ENCODE peak calls at places on chromosomes 12 and 14, in four cellular contexts. I is psoas muscle, K is hepatocyte, G is gastrocnemius medialis. J is an unnamed sample.

GRCh38 chr14:86882818-86883217 is 1110.2 kb downstream of the GALC start:
- DNase-seq in I (no peak), K (no peak), G (no peak), J (no peak)

GRCh38 chr14:68630081-68630571 is 162.7 kb downstream of the ZFP36L1 start:
- DNase-seq in I (no peak), K (no peak), G (no peak), J (no peak)

GRCh38 chr12:22856120-22856699 is 231.2 kb downstream of the ETNK1 start:
- DNase-seq in I (no peak), K (peak; percentile 28), G (no peak), J (no peak)

GRCh38 chr12:131551675-131552074 is 159.2 kb upstream of the SFSWAP start:
- DNase-seq in I (no peak), K (no peak), G (no peak), J (no peak)

GRCh38 chr14:83463500-83464098 is 1929.9 kb upstream of the SEL1L start:
- DNase-seq in I (no peak), K (peak; percentile 78), G (no peak), J (no peak)

GRCh38 chr12:105036937-105037649 is 47.2 kb downstream of the ALDH1L2 start:
- DNase-seq in I (no peak), K (no peak), G (no peak), J (no peak)

GRCh38 chr12:2154050-2154449 is 101.3 kb downstream of the CACNA1C start:
- DNase-seq in I (no peak), K (no peak), G (no peak), J (no peak)

GRCh38 chr12:102197789-102198188 is at the start of gene PMCH:
- DNase-seq in I (no peak), K (no peak), G (no peak), J (no peak)

GRCh38 chr14:57412341-57412740 is 22.0 kb downstream of the NAA30 start:
- DNase-seq in I (no peak), K (no peak), G (no peak), J (no peak)

GRCh38 chr14:64715628-64716412 is 11.6 kb downstream of the PLEKHG3 start:
- DNase-seq in I (no peak), K (no peak), G (no peak), J (peak; percentile 76)

GRCh38 chr14:63343878-63344277 is 25.1 kb upstream of the GPHB5 start:
- DNase-seq in I (no peak), K (no peak), G (no peak), J (no peak)

GRCh38 chr12:92566448-92567040 is 136.2 kb upstream of the PLEKHG7 start:
- DNase-seq in I (no peak), K (no peak), G (no peak), J (no peak)

GRCh38 chr12:116248930-116249329 is 28.6 kb downstream of the MED13L start:
- DNase-seq in I (no peak), K (no peak), G (no peak), J (no peak)

GRCh38 chr12:26723379-26724308 is 109.3 kb downstream of the ITPR2 start:
- DNase-seq in I (no peak), K (no peak), G (no peak), J (peak; percentile 56)

GRCh38 chr12:83841620-83842019 is 1071.0 kb downstream of the SLC6A15 start:
- DNase-seq in I (no peak), K (no peak), G (no peak), J (no peak)

GRCh38 chr12:1443421-1444141 is 150.8 kb downstream of the FBXL14 start:
- DNase-seq in I (no peak), K (no peak), G (no peak), J (no peak)

GRCh38 chr12:50050410-50051280 is 6.8 kb upstream of the ASIC1 start:
- DNase-seq in I (peak; percentile 85), K (peak; percentile 76), G (peak; percentile 57), J (peak; percentile 83)

GRCh38 chr12:22518067-22518719 is 26.1 kb downstream of the C2CD5 start:
- DNase-seq in I (no peak), K (no peak), G (no peak), J (no peak)

GRCh38 chr14:52776816-52777215 is 14.6 kb downstream of the GNPNAT1 start:
- DNase-seq in I (no peak), K (no peak), G (no peak), J (no peak)

GRCh38 chr12:51823875-51824565 is 24.5 kb downstream of the FIGNL2 start:
- DNase-seq in I (no peak), K (peak; percentile 82), G (no peak), J (no peak)

GRCh38 chr12:21471294-21471693 is 30.1 kb downstream of the RECQL start:
- DNase-seq in I (no peak), K (no peak), G (no peak), J (no peak)

GRCh38 chr12:95546491-95546813 is 4.8 kb downstream of the USP44 start:
- DNase-seq in I (no peak), K (no peak), G (no peak), J (no peak)

GRCh38 chr14:60183724-60184596 is 18.8 kb upstream of the DHRS7 start:
- DNase-seq in I (no peak), K (peak; percentile 84), G (no peak), J (no peak)

GRCh38 chr12:126506426-126507182 is 1441.4 kb downstream of the AACS start:
- DNase-seq in I (no peak), K (no peak), G (no peak), J (no peak)

GRCh38 chr14:50816419-50817047 is 14.4 kb downstream of the NIN start:
- DNase-seq in I (no peak), K (no peak), G (no peak), J (no peak)

GRCh38 chr12:80064269-80064668 is 35.1 kb upstream of the OTOGL start:
- DNase-seq in I (no peak), K (no peak), G (no peak), J (no peak)

GRCh38 chr14:85214471-85214870 is 315.5 kb upstream of the FLRT2 start:
- DNase-seq in I (no peak), K (no peak), G (no peak), J (no peak)

GRCh38 chr14:93906341-93907329 is 20.5 kb upstream of the FAM181A start:
- DNase-seq in I (no peak), K (peak; percentile 75), G (peak; percentile 31), J (peak; percentile 67)

GRCh38 chr12:112418248-112418595 is 525 bp upstream of the PTPN11 start:
- DNase-seq in I (no peak), K (no peak), G (no peak), J (no peak)

GRCh38 chr14:73795974-73796373 is 55.7 kb upstream of the PTGR2 start:
- DNase-seq in I (no peak), K (peak; percentile 80), G (no peak), J (no peak)

GRCh38 chr14:89349196-89350008 is 67.6 kb downstream of the FOXN3 start:
- DNase-seq in I (peak; percentile 87), K (peak; percentile 59), G (peak; percentile 95), J (no peak)

GRCh38 chr12:39595923-39596322 is 23.7 kb downstream of the ABCD2 start:
- DNase-seq in I (no peak), K (no peak), G (no peak), J (no peak)

GRCh38 chr14:53950031-53950793 is 6.4 kb downstream of the BMP4 start:
- DNase-seq in I (no peak), K (no peak), G (no peak), J (no peak)

GRCh38 chr12:4250691-4251090 is 22.9 kb upstream of the CCND2 start:
- DNase-seq in I (no peak), K (no peak), G (no peak), J (no peak)

GRCh38 chr14:56488306-56488705 is 91.3 kb upstream of the TMEM260 start:
- DNase-seq in I (no peak), K (no peak), G (no peak), J (no peak)

GRCh38 chr14:101179691-101180211 is 276.2 kb upstream of the RTL1 start:
- DNase-seq in I (no peak), K (no peak), G (no peak), J (no peak)

GRCh38 chr12:120130011-120130410 is 13.5 kb upstream of the RAB35 start:
- DNase-seq in I (no peak), K (no peak), G (no peak), J (no peak)

GRCh38 chr14:59055439-59056045 is 132.9 kb upstream of the DAAM1 start:
- DNase-seq in I (no peak), K (peak; percentile 64), G (no peak), J (no peak)

GRCh38 chr12:5185435-5186069 is 141.9 kb downstream of the KCNA5 start:
- DNase-seq in I (no peak), K (no peak), G (no peak), J (no peak)

GRCh38 chr12:65741662-65742480 is 82.4 kb upstream of the HMGA2 start:
- DNase-seq in I (no peak), K (peak; percentile 59), G (no peak), J (no peak)

DNA sequence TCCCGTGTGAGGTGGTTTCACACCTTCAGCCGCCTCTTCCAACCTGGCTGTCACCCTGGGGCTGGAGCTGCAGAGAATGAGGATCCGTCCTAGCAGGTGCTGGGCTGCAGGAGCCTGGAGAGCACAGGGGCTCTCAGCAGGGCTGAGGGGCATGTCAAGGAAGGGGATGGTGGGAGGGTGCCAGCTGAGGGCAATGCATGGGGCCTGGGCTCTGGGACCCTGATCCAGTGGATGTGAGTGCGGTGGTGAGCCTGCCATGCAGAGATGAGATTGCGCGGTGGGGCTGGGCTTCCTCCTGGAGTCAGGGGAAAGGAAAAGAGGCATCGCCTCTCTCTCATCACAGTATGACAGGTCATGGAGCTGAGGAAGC is 31.5 kb downstream of the ANAPC7 start:
- DNase-seq in I (no peak), K (no peak), G (no peak), J (no peak)
- H3K27ac ChIP-seq in I (no peak overlapping the region), K (no peak overlapping the region), G (no peak overlapping the region), J (peak overlapping the region; percentile 0)

GRCh38 chr14:20782280-20782890 is 1.3 kb downstream of the RNASE6 start:
- DNase-seq in I (no peak), K (peak; percentile 39), G (no peak), J (no peak)
- H3K4me3 ChIP-seq in I (peak overlapping the region; percentile 39), K (no peak overlapping the region), G (no peak overlapping the region), J (no peak overlapping the region)

DNA sequence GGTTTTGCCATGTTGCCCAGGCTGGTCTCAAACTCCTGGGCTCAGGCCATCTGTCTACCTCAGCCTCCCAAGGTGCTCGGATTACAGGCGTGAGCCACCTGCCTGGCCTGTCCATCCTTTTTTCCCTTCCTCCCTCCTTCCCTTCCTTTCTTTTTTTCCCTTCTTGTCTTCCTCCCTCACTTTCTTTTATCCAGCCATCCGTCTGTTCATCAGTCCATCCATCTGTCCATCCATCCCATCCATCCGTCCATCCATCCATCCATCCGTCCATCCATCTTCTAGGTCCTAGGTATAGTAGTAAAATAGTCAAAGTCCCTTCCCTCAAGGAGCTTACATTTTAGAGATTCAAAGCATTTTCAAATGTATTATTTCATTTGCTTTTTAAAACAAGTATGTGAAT is 56.8 kb downstream of the CRADD start:
- DNase-seq in I (no peak), K (no peak), G (no peak), J (no peak)
- H3K27ac ChIP-seq in I (no peak overlapping the region), K (no peak overlapping the region), G (no peak overlapping the region), J (no peak overlapping the region)

DNA sequence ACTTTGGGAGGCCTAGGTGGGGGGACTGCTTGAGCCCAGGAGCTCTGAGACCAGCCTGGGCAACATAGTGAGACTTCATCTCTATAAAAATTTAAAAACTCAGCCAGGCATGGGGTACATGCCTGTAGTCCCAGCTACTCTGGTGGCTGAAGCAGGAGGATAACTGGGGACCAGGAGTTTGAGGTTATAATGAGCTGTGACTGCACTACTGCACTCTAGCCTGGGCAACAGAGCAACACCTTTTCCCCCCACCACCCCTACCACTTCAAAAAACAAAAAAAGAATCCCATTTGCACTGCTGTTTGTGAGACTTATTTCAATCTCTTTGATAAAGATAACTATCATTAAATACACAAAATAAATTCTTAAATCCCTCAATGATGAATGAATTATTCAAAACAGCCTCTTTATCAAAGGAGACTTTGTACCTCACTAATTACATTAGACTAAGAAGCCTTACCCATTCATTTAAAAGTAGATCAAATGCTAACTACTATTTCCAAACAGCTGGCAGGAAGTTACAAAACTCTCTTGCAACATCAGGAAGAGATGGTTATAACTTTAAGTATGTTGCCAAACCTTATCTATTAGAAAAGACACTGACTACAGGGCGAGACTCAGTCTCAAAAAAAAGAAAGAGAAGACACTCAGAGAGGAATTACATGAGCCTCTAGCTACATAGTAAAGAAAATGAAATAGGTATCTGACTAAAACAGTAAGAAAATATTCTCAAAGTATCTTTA is 14.7 kb downstream of the BLTP3B start:
- DNase-seq in I (no peak), K (peak; percentile 14), G (no peak), J (no peak)
- H3K4me3 ChIP-seq in I (no peak overlapping the region), K (no peak overlapping the region), G (no peak overlapping the region), J (no peak overlapping the region)

J was measured in aorta.